ENCODE peak calls at places on chromosomes 6 and 20, in five cellular contexts. B is heart right ventricle, C is Panc1, Z is aorta, M is brain microvascular endothelial cell. F is an unnamed sample.

GRCh38 chr6:147986891-147987290 is 355.7 kb upstream of the SASH1 start:
- DNase-seq in B (no peak), C (no peak), Z (no peak), M (no peak), F (no peak)

GRCh38 chr6:39439342-39440038 is 117.0 kb upstream of the KCNK16 start:
- DNase-seq in B (no peak), C (no peak), Z (no peak), M (no peak), F (no peak)

GRCh38 chr6:151340206-151340978 is 51.0 kb downstream of the ZBTB2 start:
- DNase-seq in B (no peak), C (no peak), Z (no peak), M (no peak), F (no peak)

GRCh38 chr20:52191132-52191435 is 495 bp downstream of the ZFP64 start:
- DNase-seq in B (no peak), C (no peak), Z (no peak), M (no peak), F (no peak)

GRCh38 chr6:81487489-81487888 is 265.0 kb downstream of the TENT5A start:
- DNase-seq in B (peak), C (no peak), Z (peak), M (no peak), F (no peak)

GRCh38 chr20:31617432-31618104 is 12.5 kb downstream of the ID1 start:
- DNase-seq in B (no peak), C (no peak), Z (no peak), M (no peak), F (no peak)

GRCh38 chr6:17506962-17507361 is 93.1 kb upstream of the FAM8A1 start:
- DNase-seq in B (no peak), C (no peak), Z (no peak), M (no peak), F (no peak)

GRCh38 chr6:125910518-125910917 is 46.1 kb upstream of the HINT3 start:
- DNase-seq in B (no peak), C (no peak), Z (no peak), M (no peak), F (no peak)

GRCh38 chr6:156924241-156924640 is 147.1 kb downstream of the ARID1B start:
- DNase-seq in B (no peak), C (no peak), Z (no peak), M (no peak), F (no peak)

GRCh38 chr20:24914388-24915241 is 34.5 kb upstream of the CST7 start:
- DNase-seq in B (no peak), C (no peak), Z (no peak), M (no peak), F (no peak)

GRCh38 chr6:151205971-151206600 is 33.7 kb upstream of the AKAP12 start:
- DNase-seq in B (no peak), C (no peak), Z (no peak), M (no peak), F (no peak)

GRCh38 chr6:117265425-117266266 is at the start of gene VGLL2:
- DNase-seq in B (peak), C (no peak), Z (peak), M (no peak), F (no peak)

GRCh38 chr6:116106146-116106545 is 5.5 kb downstream of the NT5DC1 start:
- DNase-seq in B (no peak), C (no peak), Z (no peak), M (no peak), F (no peak)

GRCh38 chr20:63273635-63274380 is 1.2 kb downstream of the ARFGAP1 start:
- DNase-seq in B (no peak), C (no peak), Z (no peak), M (peak), F (no peak)

GRCh38 chr6:44512868-44513641 is 125.5 kb downstream of the CDC5L start:
- DNase-seq in B (no peak), C (no peak), Z (no peak), M (no peak), F (no peak)

GRCh38 chr6:151425561-151425960 is 26.4 kb downstream of the RMND1 start:
- DNase-seq in B (no peak), C (no peak), Z (no peak), M (no peak), F (no peak)

GRCh38 chr20:11585752-11586352 is 331.8 kb upstream of the BTBD3 start:
- DNase-seq in B (no peak), C (no peak), Z (no peak), M (peak), F (peak)

GRCh38 chr6:5068153-5068751 is 16.9 kb upstream of the PPP1R3G start:
- DNase-seq in B (no peak), C (no peak), Z (no peak), M (no peak), F (no peak)

GRCh38 chr20:14832630-14833029 is 495.2 kb upstream of the FLRT3 start:
- DNase-seq in B (no peak), C (no peak), Z (no peak), M (no peak), F (no peak)

GRCh38 chr20:50339196-50339901 is 148.7 kb downstream of the CEBPB start:
- DNase-seq in B (no peak), C (no peak), Z (no peak), M (no peak), F (peak)

GRCh38 chr6:36677059-36677749 is 1.3 kb upstream of the CDKN1A start:
- DNase-seq in B (no peak), C (no peak), Z (no peak), M (no peak), F (no peak)
- H3K4me3 ChIP-seq in B (no peak), C (no peak), Z (no peak), M (no peak), F (no peak)

DNA sequence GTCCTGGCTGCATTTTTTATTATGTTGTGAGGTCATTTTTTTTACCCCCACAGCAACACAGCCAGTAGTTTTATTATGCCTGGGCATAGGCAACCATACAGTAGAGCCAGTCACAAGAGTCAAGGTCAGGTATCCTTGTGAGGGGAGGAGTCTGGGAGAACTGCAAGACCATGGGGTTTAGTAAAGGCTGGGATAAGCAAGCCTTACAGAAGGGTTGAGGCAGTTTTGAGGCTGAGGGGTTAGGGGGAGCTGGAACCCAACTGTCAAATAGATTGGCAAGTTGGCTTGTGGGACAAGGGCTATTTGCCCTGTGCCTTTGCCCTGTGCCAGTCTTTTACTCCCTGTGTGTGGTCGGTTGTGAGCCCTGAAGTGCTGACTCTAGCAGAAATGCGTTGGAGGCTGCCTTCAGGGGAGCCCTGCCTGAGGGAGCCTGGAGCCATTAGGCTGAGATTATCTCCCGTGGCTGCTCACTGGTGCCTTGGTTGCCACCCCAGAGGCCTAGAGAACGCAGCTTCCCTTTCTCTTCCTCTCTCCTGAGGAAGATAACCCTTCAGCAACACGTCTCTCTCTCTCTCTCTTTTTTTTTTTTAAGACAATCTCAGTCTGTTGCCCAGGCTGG is 31.1 kb downstream of the RALY start:
- DNase-seq in B (no peak), C (no peak), Z (no peak), M (no peak), F (no peak)
- H3K4me3 ChIP-seq in B (no peak), C (no peak), Z (no peak), M (no peak), F (no peak)

GRCh38 chr6:30463651-30464618 is 25.4 kb upstream of the HLA-E start:
- DNase-seq in B (peak), C (no peak), Z (peak), M (no peak), F (peak)
- H3K4me3 ChIP-seq in B (no peak), C (no peak), Z (no peak), M (no peak), F (no peak)

DNA sequence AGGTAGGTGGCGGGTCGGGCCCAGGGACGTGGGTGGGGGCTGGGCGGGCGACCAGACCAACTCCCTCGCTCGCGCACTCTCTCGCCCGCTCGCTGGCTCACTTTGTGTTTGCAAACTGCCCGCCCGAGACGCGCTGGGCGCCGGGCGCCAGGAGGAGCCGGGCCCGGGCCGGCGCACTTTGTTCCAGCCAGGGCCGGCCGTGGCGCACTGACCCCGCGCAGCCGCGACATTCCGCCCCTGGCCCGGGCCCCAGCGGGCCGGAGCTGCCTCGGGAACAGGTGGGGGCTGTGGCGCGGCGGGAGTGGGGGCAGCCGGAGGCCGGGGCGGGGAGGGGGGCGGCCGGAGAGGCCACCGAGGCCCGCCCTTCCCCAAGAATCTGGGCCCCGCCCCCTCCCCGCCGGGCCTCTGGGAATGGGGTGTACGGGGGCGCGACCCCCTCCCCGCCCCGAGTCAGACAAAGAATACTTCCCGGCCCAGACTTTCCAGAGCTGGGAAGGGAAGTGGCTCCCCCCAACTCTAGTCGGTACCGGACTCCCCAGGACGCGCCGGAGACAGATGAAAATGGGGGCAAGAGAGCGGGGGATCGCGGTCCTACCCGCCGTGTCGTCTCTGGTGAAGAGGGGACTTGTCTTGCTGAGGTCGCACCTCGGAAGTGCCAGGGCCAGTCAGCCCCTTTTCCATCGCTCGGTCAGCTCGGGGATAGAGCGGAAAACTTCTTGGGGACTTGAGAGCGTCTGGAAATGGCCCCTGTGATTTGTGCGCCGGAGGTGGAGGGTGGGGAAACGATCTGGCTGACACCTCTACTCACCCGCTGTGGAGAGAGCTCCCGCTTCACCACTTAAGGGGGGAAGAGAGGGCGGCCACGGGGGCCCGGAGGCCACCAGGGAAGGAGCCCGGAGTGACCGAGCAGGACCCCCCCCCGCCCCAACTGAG is 951 bp downstream of the FOXP4 start:
- DNase-seq in B (no peak), C (no peak), Z (peak), M (peak), F (no peak)
- H3K4me3 ChIP-seq in B (peak), C (peak), Z (peak), M (peak), F (peak)

GRCh38 chr20:17576215-17576614 is 6.3 kb downstream of the DSTN start:
- DNase-seq in B (no peak), C (no peak), Z (no peak), M (no peak), F (no peak)
- H3K4me3 ChIP-seq in B (no peak), C (no peak), Z (peak), M (no peak), F (no peak)

GRCh38 chr6:119152187-119152586 is 73.7 kb upstream of the FAM184A start:
- DNase-seq in B (no peak), C (no peak), Z (no peak), M (no peak), F (no peak)

GRCh38 chr6:119148102-119148824 is 69.8 kb upstream of the FAM184A start:
- DNase-seq in B (no peak), C (peak), Z (no peak), M (peak), F (peak)

GRCh38 chr6:119147101-119148053 is 68.9 kb upstream of the FAM184A start:
- DNase-seq in B (no peak), C (peak), Z (peak), M (peak), F (no peak)

GRCh38 chr6:119145111-119145510 is 66.6 kb upstream of the FAM184A start:
- DNase-seq in B (no peak), C (no peak), Z (no peak), M (no peak), F (no peak)

DNA sequence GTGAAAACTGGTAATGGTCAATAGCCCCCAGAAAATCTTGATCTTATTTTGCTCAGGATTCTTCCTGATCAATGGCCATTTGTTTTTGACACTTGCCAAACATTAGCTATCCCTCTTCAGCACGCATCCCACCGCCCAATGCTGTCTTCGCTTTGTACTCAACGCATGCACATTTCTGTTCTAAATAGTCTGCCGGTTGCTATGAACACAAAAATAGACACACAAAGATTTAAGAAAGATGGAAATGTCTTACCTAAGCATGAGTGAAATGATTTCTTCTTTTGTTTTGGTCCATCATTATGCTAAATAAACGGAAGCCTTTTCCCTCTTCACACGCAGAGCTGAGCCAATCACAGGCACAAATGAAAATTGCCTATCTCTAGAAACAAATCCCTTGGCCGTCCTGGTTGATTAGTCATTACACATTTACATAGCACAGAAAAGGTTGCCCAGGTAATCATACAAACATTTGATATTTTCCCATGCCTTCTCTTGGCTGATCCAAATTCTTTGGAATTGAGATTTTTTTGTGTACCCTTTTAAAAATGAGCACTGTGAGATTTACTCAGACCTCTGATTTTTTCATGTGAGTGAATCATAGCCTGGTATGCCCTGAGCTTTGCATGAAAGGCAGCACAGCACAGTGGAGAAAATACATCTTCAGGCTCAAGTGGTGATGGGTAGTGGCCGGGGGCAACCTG is 70.5 kb upstream of the FAM184A start:
- DNase-seq in B (no peak), C (no peak), Z (no peak), M (peak), F (no peak)
- H3K4me3 ChIP-seq in B (no peak), C (no peak), Z (no peak), M (no peak), F (no peak)